ENCODE peak calls at places on chromosomes 13 and 19, in six cellular contexts. U is HS-5; J is stimulated activated CD8-positive, alpha-beta memory T cell treated with anti-CD3 and anti-CD28 coated beads, Interleukin-2, amount 100 ng/mL, for 48 hours; F is NCI-H2107; N is mucosa of descending colon; V is tibial nerve. P is an unnamed sample.

GRCh38 chr19:37563518-37563917 is 31.1 kb downstream of the ZNF571 start:
- DNase-seq in V (no peak), U (no peak), F (no peak), J (no peak), N (no peak), P (no peak)

GRCh38 chr13:62512194-62513141 is 1096.8 kb upstream of the PCDH20 start:
- DNase-seq in V (no peak), U (no peak), J (no peak), F (peak; percentile 14), N (peak; percentile 39), P (no peak)

GRCh38 chr19:17680235-17680722 is 7.9 kb downstream of the UNC13A start:
- DNase-seq in V (peak; percentile 45), F (no peak), U (no peak), J (peak; percentile 57), N (peak; percentile 30), P (peak; percentile 80)

GRCh38 chr19:37990362-37990761 is 83.4 kb downstream of the SIPA1L3 start:
- DNase-seq in V (no peak), F (no peak), J (no peak), N (no peak), U (no peak), P (no peak)

GRCh38 chr19:37654118-37654517 is 1.1 kb downstream of the ZFP30 start:
- DNase-seq in F (no peak), V (no peak), J (no peak), N (no peak), U (no peak), P (no peak)

GRCh38 chr19:13007292-13008045 is 12.2 kb downstream of the NFIX start:
- DNase-seq in U (no peak), J (no peak), F (no peak), V (peak; percentile 54), N (peak; percentile 69), P (no peak)

GRCh38 chr19:18293642-18294466 is 12.4 kb upstream of the JUND start:
- DNase-seq in F (no peak), V (no peak), J (no peak), N (no peak), U (no peak), P (no peak)

GRCh38 chr19:48147597-48148175 is 22.5 kb downstream of the LIG1 start:
- DNase-seq in V (no peak), J (no peak), N (no peak), U (no peak), F (no peak), P (no peak)

GRCh38 chr13:27016871-27017270 is 154.7 kb downstream of the USP12 start:
- DNase-seq in J (no peak), U (no peak), N (peak; percentile 49), V (no peak), F (no peak), P (no peak)

GRCh38 chr13:40985596-40986327 is 33.4 kb downstream of the ELF1 start:
- DNase-seq in N (no peak), V (no peak), F (no peak), U (no peak), J (no peak), P (no peak)

GRCh38 chr13:43133792-43134191 is 110.4 kb downstream of the DNAJC15 start:
- DNase-seq in J (no peak), U (no peak), V (no peak), F (no peak), N (no peak), P (no peak)

GRCh38 chr19:19545128-19545591 is 7.1 kb downstream of the CILP2 start:
- DNase-seq in N (no peak), J (no peak), F (no peak), U (no peak), V (no peak), P (no peak)

GRCh38 chr19:31096930-31097329 is 252.3 kb downstream of the TSHZ3 start:
- DNase-seq in U (no peak), J (no peak), N (peak; percentile 42), F (no peak), V (no peak), P (no peak)

GRCh38 chr13:81929988-81930387 is 1589.1 kb upstream of the SPRY2 start:
- DNase-seq in N (no peak), U (peak; percentile 2), V (no peak), J (no peak), F (no peak), P (no peak)

GRCh38 chr19:958967-959685 is 25.0 kb upstream of the WDR18 start:
- DNase-seq in F (no peak), N (no peak), U (no peak), J (peak; percentile 33), V (no peak), P (no peak)

GRCh38 chr13:45367995-45368394 is 27.0 kb upstream of the TPT1 start:
- DNase-seq in U (no peak), F (no peak), V (no peak), J (no peak), N (no peak), P (no peak)

GRCh38 chr19:7605490-7606222 is 10.0 kb downstream of the CAMSAP3 start:
- DNase-seq in N (no peak), U (no peak), F (no peak), J (peak; percentile 32), V (no peak), P (no peak)

GRCh38 chr13:65497265-65497664 is 1732.9 kb downstream of the PCDH9 start:
- DNase-seq in V (no peak), F (no peak), U (peak; percentile 28), J (no peak), N (no peak), P (no peak)

GRCh38 chr13:66994097-66994496 is 236.0 kb downstream of the PCDH9 start:
- DNase-seq in F (no peak), U (no peak), J (no peak), V (peak; percentile 45), N (peak; percentile 51), P (no peak)

GRCh38 chr13:108176685-108177274 is 38.6 kb downstream of the LIG4 start:
- DNase-seq in N (peak; percentile 69), F (no peak), V (peak; percentile 34), J (peak; percentile 32), U (no peak), P (peak; percentile 62)

GRCh38 chr13:109933476-109933875 is 147.1 kb upstream of the IRS2 start:
- DNase-seq in N (no peak), J (no peak), V (no peak), F (no peak), U (no peak), P (no peak)

GRCh38 chr13:47632311-47632710 is 368.8 kb downstream of the SUCLA2 start:
- DNase-seq in U (no peak), J (no peak), V (no peak), N (no peak), F (no peak), P (no peak)

GRCh38 chr19:10998045-10998533 is 37.3 kb downstream of the SMARCA4 start:
- DNase-seq in F (no peak), J (no peak), N (peak; percentile 24), V (peak; percentile 61), U (no peak), P (no peak)

GRCh38 chr13:94950303-94950702 is 238.0 kb upstream of the SOX21 start:
- DNase-seq in N (no peak), V (no peak), J (no peak), F (no peak), U (no peak), P (no peak)

GRCh38 chr13:39858794-39859193 is 203.3 kb downstream of the COG6 start:
- DNase-seq in U (no peak), J (no peak), F (no peak), N (no peak), V (no peak), P (no peak)

GRCh38 chr13:77861716-77862115 is 56.9 kb downstream of the EDNRB start:
- DNase-seq in J (no peak), F (no peak), U (no peak), N (no peak), V (no peak), P (no peak)

GRCh38 chr13:48318714-48319457 is 15.3 kb downstream of the RB1 start:
- DNase-seq in V (no peak), J (no peak), U (no peak), F (no peak), N (peak; percentile 39), P (no peak)

GRCh38 chr19:38394488-38394887 is 6.0 kb downstream of the SPRED3 start:
- DNase-seq in F (no peak), N (no peak), V (no peak), J (peak; percentile 73), U (no peak), P (peak; percentile 80)

GRCh38 chr13:113162783-113163685 is 4.6 kb downstream of the PROZ start:
- DNase-seq in J (no peak), N (no peak), U (no peak), V (no peak), F (no peak), P (no peak)

GRCh38 chr13:76027131-76027530 is 391.0 kb downstream of the LMO7 start:
- DNase-seq in F (no peak), U (no peak), N (no peak), J (no peak), V (no peak), P (no peak)

GRCh38 chr13:51645154-51645650 is 60.9 kb downstream of the WDFY2 start:
- DNase-seq in J (no peak), U (no peak), F (no peak), V (no peak), N (no peak), P (no peak)

GRCh38 chr13:33045829-33046592 is 29.8 kb downstream of the KL start:
- DNase-seq in V (no peak), F (no peak), J (no peak), N (no peak), U (no peak), P (no peak)

GRCh38 chr19:18541992-18542935 is 1.1 kb downstream of the FKBP8 start:
- DNase-seq in J (no peak), V (no peak), N (no peak), F (no peak), U (no peak), P (no peak)